ENCODE peak calls at places on chromosomes 1 and 21, in six cellular contexts. J is erythroblast, I is mesothelial cell of epicardium, H is cortex of kidney, S is IMR-90, L is midbrain. B is an unnamed sample.

GRCh38 chr21:36297555-36297937 is 22.5 kb upstream of the MORC3 start:
- DNase-seq in J (no peak), L (no peak), H (no peak), I (no peak), S (no peak), B (no peak)

GRCh38 chr1:230794871-230795645 is 47.9 kb downstream of the CAPN9 start:
- DNase-seq in J (no peak), L (no peak), H (no peak), S (no peak), I (no peak), B (no peak)

GRCh38 chr1:238409947-238410346 is 519.2 kb upstream of the ZP4 start:
- DNase-seq in L (no peak), I (no peak), S (peak; percentile 44), H (no peak), J (no peak), B (peak; percentile 83)

GRCh38 chr1:167095368-167095767 is 1.5 kb downstream of the STYXL2 start:
- DNase-seq in L (no peak), I (peak; percentile 44), J (no peak), S (peak; percentile 61), H (no peak), B (peak; percentile 89)

GRCh38 chr1:149846600-149847466 is 52.5 kb upstream of the BOLA1 start:
- DNase-seq in S (no peak), J (no peak), H (no peak), I (no peak), L (no peak), B (no peak)

GRCh38 chr21:41806773-41807172 is 39.9 kb upstream of the RIPK4 start:
- DNase-seq in J (no peak), H (no peak), L (no peak), I (no peak), S (no peak), B (no peak)

GRCh38 chr1:25096307-25097150 is 135.8 kb downstream of the SYF2 start:
- DNase-seq in H (no peak), L (no peak), J (no peak), S (no peak), I (no peak), B (no peak)

GRCh38 chr1:107529511-107530149 is 388.8 kb downstream of the NTNG1 start:
- DNase-seq in I (no peak), J (peak; percentile 27), H (no peak), L (peak; percentile 55), S (peak; percentile 35), B (peak; percentile 44)

GRCh38 chr1:152050886-152051764 is 14.3 kb upstream of the S100A11 start:
- DNase-seq in H (no peak), S (peak; percentile 25), I (no peak), J (no peak), L (no peak), B (peak; percentile 40)

GRCh38 chr1:43711049-43711448 is 3.7 kb downstream of the ST3GAL3 start:
- DNase-seq in S (peak; percentile 96), I (no peak), L (no peak), J (no peak), H (no peak), B (peak; percentile 97)

GRCh38 chr1:63143482-63143881 is 178.9 kb upstream of the FOXD3 start:
- DNase-seq in L (no peak), J (no peak), I (no peak), S (no peak), H (no peak), B (peak; percentile 14)

GRCh38 chr1:7561331-7561921 is 209.7 kb upstream of the VAMP3 start:
- DNase-seq in S (peak; percentile 25), J (peak; percentile 13), L (no peak), I (no peak), H (no peak), B (peak; percentile 12)

GRCh38 chr1:31787261-31787660 is 23.1 kb upstream of the ADGRB2 start:
- DNase-seq in I (no peak), J (no peak), S (no peak), L (no peak), H (no peak), B (no peak)

GRCh38 chr1:172429324-172430127 is 9.0 kb downstream of the C1orf105 start:
- DNase-seq in L (peak; percentile 68), H (no peak), S (peak; percentile 70), J (peak; percentile 75), I (no peak), B (peak; percentile 71)

GRCh38 chr1:16260814-16261213 is 23.8 kb upstream of the CPLANE2 start:
- DNase-seq in J (no peak), S (peak; percentile 81), L (no peak), H (no peak), I (no peak), B (peak; percentile 76)

GRCh38 chr1:220748091-220748934 is at the start of gene MTARC2:
- DNase-seq in H (no peak), I (peak; percentile 32), L (peak; percentile 55), S (peak; percentile 49), J (peak; percentile 67), B (peak; percentile 55)

GRCh38 chr1:22773981-22774471 is 63.4 kb downstream of the EPHB2 start:
- DNase-seq in S (peak; percentile 38), H (no peak), I (no peak), L (peak; percentile 63), J (no peak), B (peak; percentile 39)

GRCh38 chr1:89523597-89524368 is 846 bp upstream of the LRRC8B start:
- DNase-seq in J (peak; percentile 83), H (no peak), S (peak; percentile 10), L (no peak), I (no peak), B (peak; percentile 39)

GRCh38 chr1:160022330-160023310 is 9.2 kb downstream of the PIGM start:
- DNase-seq in I (no peak), H (no peak), S (no peak), J (peak; percentile 19), L (no peak), B (no peak)

GRCh38 chr1:29682171-29682917 is 446.0 kb downstream of the PTPRU start:
- DNase-seq in I (no peak), H (no peak), J (no peak), L (no peak), S (no peak), B (no peak)

GRCh38 chr1:153795325-153795837 is 20.2 kb downstream of the SLC27A3 start:
- DNase-seq in L (no peak), I (no peak), S (no peak), J (no peak), H (no peak), B (no peak)

GRCh38 chr21:35395728-35396127 is 346.6 kb upstream of the RUNX1 start:
- DNase-seq in L (no peak), J (no peak), I (no peak), S (peak; percentile 29), H (no peak), B (peak; percentile 87)

GRCh38 chr1:30782361-30783243 is 25.0 kb upstream of the LAPTM5 start:
- DNase-seq in J (peak; percentile 71), L (peak; percentile 79), S (peak; percentile 45), H (no peak), I (peak; percentile 60), B (peak; percentile 38)

GRCh38 chr1:100734716-100735115 is 15.2 kb downstream of the VCAM1 start:
- DNase-seq in J (no peak), L (no peak), I (no peak), S (peak; percentile 80), H (no peak), B (peak; percentile 32)

GRCh38 chr1:10538608-10539355 is 64.0 kb downstream of the PEX14 start:
- DNase-seq in I (no peak), L (no peak), S (peak; percentile 28), J (no peak), H (no peak), B (no peak)